ENCODE peak calls at places on chromosomes 6 and 20, in eight cellular contexts. One of them, this sample, is unnamed.
A peak's percentile ranks its signal among the peaks of the same experiment; 100 is the strongest.

GRCh38 chr20:51586005-51586440 is 43.5 kb upstream of the NFATC2 start:
- DNase-seq in fibroblast of the aortic adventitia: peak; percentile 92
- DNase-seq in astrocyte of the spinal cord: peak; percentile 80
- DNase-seq in lower lobe of right lung: no peak
- DNase-seq in mammary epithelial cell: peak; percentile 67
- DNase-seq in H9: no peak
- DNase-seq in neural crest cell: no peak
- DNase-seq in A549: peak; percentile 47
- DNase-seq in this sample: no peak

GRCh38 chr6:17394192-17394611 is 807 bp downstream of the CAP2 start:
- DNase-seq in fibroblast of the aortic adventitia: peak; percentile 55
- DNase-seq in astrocyte of the spinal cord: peak; percentile 74
- DNase-seq in lower lobe of right lung: no peak
- DNase-seq in mammary epithelial cell: peak; percentile 73
- DNase-seq in H9: peak; percentile 80
- DNase-seq in neural crest cell: peak; percentile 29
- DNase-seq in A549: peak; percentile 58
- DNase-seq in this sample: no peak

GRCh38 chr6:118725944-118726343 is 74.6 kb upstream of the CEP85L start:
- DNase-seq in fibroblast of the aortic adventitia: no peak
- DNase-seq in astrocyte of the spinal cord: no peak
- DNase-seq in lower lobe of right lung: no peak
- DNase-seq in mammary epithelial cell: no peak
- DNase-seq in H9: no peak
- DNase-seq in neural crest cell: no peak
- DNase-seq in A549: no peak
- DNase-seq in this sample: no peak

GRCh38 chr6:16873698-16874097 is 112.4 kb upstream of the ATXN1 start:
- DNase-seq in fibroblast of the aortic adventitia: no peak
- DNase-seq in astrocyte of the spinal cord: no peak
- DNase-seq in lower lobe of right lung: no peak
- DNase-seq in mammary epithelial cell: no peak
- DNase-seq in H9: no peak
- DNase-seq in neural crest cell: no peak
- DNase-seq in A549: no peak
- DNase-seq in this sample: no peak

GRCh38 chr6:9502991-9503761 is 911.7 kb downstream of the TFAP2A start:
- DNase-seq in fibroblast of the aortic adventitia: peak; percentile 89
- DNase-seq in astrocyte of the spinal cord: peak; percentile 87
- DNase-seq in lower lobe of right lung: no peak
- DNase-seq in mammary epithelial cell: peak; percentile 88
- DNase-seq in H9: no peak
- DNase-seq in neural crest cell: no peak
- DNase-seq in A549: peak; percentile 8
- DNase-seq in this sample: no peak

GRCh38 chr6:17466707-17467106 is 73.3 kb downstream of the CAP2 start:
- DNase-seq in fibroblast of the aortic adventitia: no peak
- DNase-seq in astrocyte of the spinal cord: no peak
- DNase-seq in lower lobe of right lung: no peak
- DNase-seq in mammary epithelial cell: no peak
- DNase-seq in H9: no peak
- DNase-seq in neural crest cell: no peak
- DNase-seq in A549: peak; percentile 20
- DNase-seq in this sample: no peak

GRCh38 chr6:4464638-4465037 is 311.6 kb upstream of the CDYL start:
- DNase-seq in fibroblast of the aortic adventitia: no peak
- DNase-seq in astrocyte of the spinal cord: no peak
- DNase-seq in lower lobe of right lung: no peak
- DNase-seq in mammary epithelial cell: no peak
- DNase-seq in H9: no peak
- DNase-seq in neural crest cell: no peak
- DNase-seq in A549: no peak
- DNase-seq in this sample: no peak

GRCh38 chr6:128067446-128068109 is 166.7 kb upstream of the THEMIS start:
- DNase-seq in fibroblast of the aortic adventitia: no peak
- DNase-seq in astrocyte of the spinal cord: no peak
- DNase-seq in lower lobe of right lung: no peak
- DNase-seq in mammary epithelial cell: no peak
- DNase-seq in H9: peak; percentile 17
- DNase-seq in neural crest cell: no peak
- DNase-seq in A549: no peak
- DNase-seq in this sample: no peak

GRCh38 chr6:31116661-31117385 is 2.2 kb downstream of the PSORS1C1 start:
- DNase-seq in fibroblast of the aortic adventitia: peak; percentile 41
- DNase-seq in astrocyte of the spinal cord: no peak
- DNase-seq in lower lobe of right lung: no peak
- DNase-seq in mammary epithelial cell: no peak
- DNase-seq in H9: no peak
- DNase-seq in neural crest cell: no peak
- DNase-seq in A549: no peak
- DNase-seq in this sample: no peak

GRCh38 chr6:31114540-31114876 is at the start of gene PSORS1C1:
- DNase-seq in fibroblast of the aortic adventitia: peak; percentile 97
- DNase-seq in astrocyte of the spinal cord: peak; percentile 96
- DNase-seq in lower lobe of right lung: peak; percentile 81
- DNase-seq in mammary epithelial cell: peak; percentile 90
- DNase-seq in H9: peak; percentile 61
- DNase-seq in neural crest cell: no peak
- DNase-seq in A549: peak; percentile 81
- DNase-seq in this sample: no peak

GRCh38 chr6:31115941-31116560 is 1.5 kb downstream of the PSORS1C1 start:
- DNase-seq in fibroblast of the aortic adventitia: no peak
- DNase-seq in astrocyte of the spinal cord: no peak
- DNase-seq in lower lobe of right lung: no peak
- DNase-seq in mammary epithelial cell: no peak
- DNase-seq in H9: no peak
- DNase-seq in neural crest cell: no peak
- DNase-seq in A549: no peak
- DNase-seq in this sample: no peak

GRCh38 chr6:31113861-31114539 is 600 bp upstream of the PSORS1C1 start:
- DNase-seq in fibroblast of the aortic adventitia: peak; percentile 95
- DNase-seq in astrocyte of the spinal cord: peak; percentile 93
- DNase-seq in lower lobe of right lung: no peak
- DNase-seq in mammary epithelial cell: no peak
- DNase-seq in H9: no peak
- DNase-seq in neural crest cell: no peak
- DNase-seq in A549: no peak
- DNase-seq in this sample: no peak

DNA sequence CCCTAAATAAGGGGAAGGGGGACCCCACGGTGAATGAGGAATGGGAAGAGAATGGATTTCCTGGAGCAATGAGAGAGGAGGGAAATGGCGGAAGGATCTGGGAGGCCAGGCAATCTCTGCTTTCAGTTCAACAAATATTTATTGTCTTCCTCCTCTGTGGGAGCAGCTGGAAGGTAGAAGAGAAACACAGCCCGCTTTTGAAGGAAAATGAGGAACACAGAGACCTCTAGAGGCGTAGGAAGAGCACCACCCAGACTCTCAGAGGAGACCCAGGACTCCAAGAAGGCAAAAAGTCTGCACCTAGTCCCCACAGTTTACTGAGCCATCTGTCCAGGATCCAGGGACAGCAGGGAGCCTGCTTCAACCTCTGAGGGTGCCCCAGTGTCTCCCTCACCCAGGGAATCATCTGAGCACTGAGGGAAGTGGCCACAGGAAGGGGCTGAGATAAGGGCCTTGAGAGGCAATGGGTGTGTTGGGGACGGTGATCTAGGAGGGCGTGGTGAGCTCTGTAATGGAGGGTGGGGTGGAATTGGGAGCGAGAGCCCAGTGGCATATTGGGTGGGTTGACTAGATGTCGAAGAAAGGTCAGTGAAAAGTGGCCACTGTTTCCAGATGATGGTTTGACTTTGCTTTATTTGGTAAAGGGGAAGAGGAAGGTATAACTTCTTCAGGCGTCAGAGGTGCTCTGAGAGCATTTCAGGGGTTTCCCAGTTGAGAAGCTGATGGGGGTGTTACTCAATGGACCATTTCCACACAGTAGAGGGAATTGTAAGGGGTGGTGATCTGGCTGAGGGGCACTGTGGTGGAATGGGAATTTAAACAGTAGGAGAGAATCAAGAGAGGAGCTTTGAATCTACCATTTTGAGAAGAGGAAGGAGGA is 610 bp downstream of the PSORS1C1 start:
- DNase-seq in fibroblast of the aortic adventitia: peak; percentile 66
- DNase-seq in astrocyte of the spinal cord: peak; percentile 69
- DNase-seq in lower lobe of right lung: no peak
- DNase-seq in mammary epithelial cell: peak; percentile 24
- DNase-seq in H9: no peak
- DNase-seq in neural crest cell: no peak
- DNase-seq in A549: peak; percentile 79
- DNase-seq in this sample: no peak
- TF ChIP-seq CTCF in fibroblast of the aortic adventitia: peak; percentile 38
- TF ChIP-seq CTCF in astrocyte of the spinal cord: peak; percentile 55
- TF ChIP-seq CTCF in lower lobe of right lung: peak; percentile 19
- TF ChIP-seq CTCF in mammary epithelial cell: peak; percentile 52
- TF ChIP-seq CTCF in H9: peak; percentile 45
- TF ChIP-seq CTCF in neural crest cell: no peak
- TF ChIP-seq CTCF in A549: peak; percentile 46
- TF ChIP-seq CTCF in this sample: no peak

DNA sequence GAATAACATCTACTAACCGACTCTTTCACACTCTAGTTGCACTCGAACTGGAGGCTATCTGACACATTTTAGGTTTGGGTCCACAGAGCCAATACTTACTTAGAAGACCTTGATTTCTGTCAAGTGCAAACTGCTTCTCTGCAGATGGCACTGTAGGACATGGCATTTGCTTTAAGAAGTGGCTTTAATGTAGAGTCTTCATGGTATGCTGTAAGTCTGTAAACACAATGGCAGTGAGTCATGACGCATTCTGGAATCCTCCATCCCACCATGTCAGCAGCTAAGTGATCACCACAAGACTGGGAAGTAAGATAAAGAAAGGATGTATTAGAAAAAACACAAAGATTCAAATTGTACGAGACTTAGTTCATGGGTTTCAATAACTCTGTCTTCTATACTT is 377.0 kb upstream of the NOX3 start:
- DNase-seq in fibroblast of the aortic adventitia: peak; percentile 73
- DNase-seq in astrocyte of the spinal cord: peak; percentile 62
- DNase-seq in lower lobe of right lung: no peak
- DNase-seq in mammary epithelial cell: peak; percentile 3
- DNase-seq in H9: no peak
- DNase-seq in neural crest cell: no peak
- DNase-seq in A549: peak; percentile 31
- DNase-seq in this sample: no peak
- TF ChIP-seq CTCF in fibroblast of the aortic adventitia: no peak
- TF ChIP-seq CTCF in astrocyte of the spinal cord: no peak
- TF ChIP-seq CTCF in lower lobe of right lung: no peak
- TF ChIP-seq CTCF in mammary epithelial cell: no peak
- TF ChIP-seq CTCF in H9: peak; percentile 23
- TF ChIP-seq CTCF in neural crest cell: no peak
- TF ChIP-seq CTCF in A549: no peak
- TF ChIP-seq CTCF in this sample: peak; percentile 42

GRCh38 chr6:26225848-26226590 is 138.8 kb downstream of the HFE start:
- DNase-seq in fibroblast of the aortic adventitia: no peak
- DNase-seq in astrocyte of the spinal cord: no peak
- DNase-seq in lower lobe of right lung: no peak
- DNase-seq in mammary epithelial cell: no peak
- DNase-seq in H9: no peak
- DNase-seq in neural crest cell: no peak
- DNase-seq in A549: no peak
- DNase-seq in this sample: no peak

GRCh38 chr6:26224547-26224912 is 137.3 kb downstream of the HFE start:
- DNase-seq in fibroblast of the aortic adventitia: no peak
- DNase-seq in astrocyte of the spinal cord: no peak
- DNase-seq in lower lobe of right lung: no peak
- DNase-seq in mammary epithelial cell: no peak
- DNase-seq in H9: no peak
- DNase-seq in neural crest cell: no peak
- DNase-seq in A549: no peak
- DNase-seq in this sample: no peak

GRCh38 chr6:26223213-26223612 is 136.0 kb downstream of the HFE start:
- DNase-seq in fibroblast of the aortic adventitia: peak; percentile 21
- DNase-seq in astrocyte of the spinal cord: peak; percentile 47
- DNase-seq in lower lobe of right lung: no peak
- DNase-seq in mammary epithelial cell: no peak
- DNase-seq in H9: no peak
- DNase-seq in neural crest cell: no peak
- DNase-seq in A549: peak; percentile 36
- DNase-seq in this sample: peak; percentile 31

GRCh38 chr6:26223677-26224546 is 136.7 kb downstream of the HFE start:
- DNase-seq in fibroblast of the aortic adventitia: peak; percentile 97
- DNase-seq in astrocyte of the spinal cord: peak; percentile 98
- DNase-seq in lower lobe of right lung: peak; percentile 70
- DNase-seq in mammary epithelial cell: peak; percentile 91
- DNase-seq in H9: peak; percentile 55
- DNase-seq in neural crest cell: peak; percentile 57
- DNase-seq in A549: peak; percentile 91
- DNase-seq in this sample: peak; percentile 64

DNA sequence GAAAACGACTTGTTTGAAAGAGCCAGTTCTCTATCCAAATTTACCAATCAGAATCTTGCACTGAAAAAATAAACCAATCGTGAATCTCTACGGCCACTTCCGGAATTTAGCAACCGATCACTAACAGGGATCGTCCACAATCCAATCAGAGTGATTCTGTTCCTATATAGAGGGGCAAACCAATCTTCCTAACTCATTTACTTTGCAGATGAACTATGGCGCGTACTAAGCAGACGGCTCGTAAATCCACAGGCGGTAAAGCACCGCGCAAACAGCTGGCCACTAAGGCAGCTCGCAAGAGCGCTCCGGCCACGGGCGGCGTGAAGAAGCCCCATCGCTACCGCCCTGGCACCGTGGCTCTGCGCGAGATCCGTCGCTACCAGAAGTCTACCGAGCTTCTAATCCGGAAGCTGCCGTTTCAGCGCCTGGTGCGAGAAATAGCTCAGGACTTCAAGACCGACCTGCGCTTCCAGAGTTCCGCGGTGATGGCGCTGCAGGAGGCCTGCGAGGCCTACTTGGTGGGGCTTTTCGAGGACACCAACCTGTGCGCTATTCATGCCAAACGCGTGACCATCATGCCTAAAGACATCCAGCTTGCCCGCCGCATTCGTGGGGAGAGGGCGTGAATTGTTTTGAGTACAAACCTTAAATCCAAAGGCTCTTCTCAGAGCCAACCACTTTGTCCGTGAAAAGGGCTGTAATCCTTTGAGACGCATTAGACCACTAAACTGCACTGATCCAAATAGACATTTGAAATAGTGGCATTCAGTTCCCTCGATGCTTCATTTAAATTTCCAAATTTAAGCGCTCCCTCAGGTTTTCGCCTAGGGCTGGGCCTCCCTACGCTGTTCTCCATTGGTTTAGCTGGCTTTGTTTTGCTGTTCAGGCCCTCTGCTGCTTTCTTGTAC is 138.0 kb downstream of the HFE start:
- DNase-seq in fibroblast of the aortic adventitia: peak; percentile 90
- DNase-seq in astrocyte of the spinal cord: peak; percentile 96
- DNase-seq in lower lobe of right lung: no peak
- DNase-seq in mammary epithelial cell: peak; percentile 80
- DNase-seq in H9: peak; percentile 78
- DNase-seq in neural crest cell: peak; percentile 49
- DNase-seq in A549: no peak
- DNase-seq in this sample: no peak
- TF ChIP-seq CTCF in fibroblast of the aortic adventitia: no peak
- TF ChIP-seq CTCF in astrocyte of the spinal cord: peak; percentile 28
- TF ChIP-seq CTCF in lower lobe of right lung: no peak
- TF ChIP-seq CTCF in mammary epithelial cell: no peak
- TF ChIP-seq CTCF in H9: peak; percentile 31
- TF ChIP-seq CTCF in neural crest cell: peak; percentile 55
- TF ChIP-seq CTCF in A549: no peak
- TF ChIP-seq CTCF in this sample: no peak

DNA sequence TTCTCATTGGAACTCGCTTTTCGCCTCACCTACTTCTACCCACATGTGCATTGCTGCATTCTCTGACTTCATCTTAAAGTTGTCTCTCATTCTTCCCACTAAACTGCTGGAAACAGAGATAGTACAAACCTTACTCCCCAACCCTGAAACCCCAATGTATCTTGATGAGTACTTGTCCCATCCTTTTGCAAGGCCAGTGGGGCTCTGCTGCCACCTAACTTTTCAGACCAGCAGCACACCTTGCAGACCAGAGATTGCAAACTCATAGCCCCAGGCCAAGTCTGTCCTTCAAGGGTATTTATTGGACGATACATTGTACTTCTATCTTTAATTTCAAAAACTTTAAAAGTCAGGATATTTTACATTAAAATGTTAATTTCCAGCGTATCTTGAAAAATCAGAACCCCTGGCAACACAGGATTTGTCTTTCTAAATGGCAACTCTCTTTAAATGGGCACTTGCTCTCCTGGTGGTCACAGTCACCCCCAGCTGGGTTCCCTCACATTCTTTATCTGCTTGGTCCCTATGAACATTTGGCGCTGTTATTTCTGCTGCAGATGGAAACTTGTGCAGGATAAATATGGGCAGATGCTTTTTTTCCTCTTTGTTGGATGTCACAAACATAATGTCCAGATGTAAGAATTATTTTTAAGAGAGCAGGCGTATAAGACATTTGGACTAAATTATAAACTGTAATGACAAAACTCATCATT is 83.9 kb downstream of the SOD2 start:
- DNase-seq in fibroblast of the aortic adventitia: peak; percentile 52
- DNase-seq in astrocyte of the spinal cord: peak; percentile 47
- DNase-seq in lower lobe of right lung: no peak
- DNase-seq in mammary epithelial cell: peak; percentile 50
- DNase-seq in H9: peak; percentile 65
- DNase-seq in neural crest cell: no peak
- DNase-seq in A549: peak; percentile 41
- DNase-seq in this sample: peak; percentile 21
- TF ChIP-seq CTCF in fibroblast of the aortic adventitia: peak; percentile 81
- TF ChIP-seq CTCF in astrocyte of the spinal cord: peak; percentile 83
- TF ChIP-seq CTCF in lower lobe of right lung: no peak
- TF ChIP-seq CTCF in mammary epithelial cell: peak; percentile 98
- TF ChIP-seq CTCF in H9: peak; percentile 79
- TF ChIP-seq CTCF in neural crest cell: peak; percentile 40
- TF ChIP-seq CTCF in A549: peak; percentile 29
- TF ChIP-seq CTCF in this sample: peak; percentile 50

This sample was measured in BE2C.